ENCODE peak calls at places on chromosomes 4 and X, in eight cellular contexts. N is HFFc6, Q is fibroblast of pulmonary artery, Z is lower leg skin, W is glutamatergic neuron, M is heart left ventricle, C is Calu3, T is nephron progenitor cell. I is an unnamed sample.

GRCh38 chr4:102858828-102859464 is 9.8 kb upstream of the CISD2 start:
- DNase-seq in N (no peak), Q (no peak), Z (no peak), W (no peak), M (no peak), C (no peak), T (no peak), I (no peak)

GRCh38 chr4:169229571-169230028 is 41.2 kb downstream of the SH3RF1 start:
- DNase-seq in N (peak), Q (peak), Z (no peak), W (no peak), M (peak), C (peak), T (no peak), I (peak)

GRCh38 chr4:154626793-154627484 is 14.5 kb upstream of the FGG start:
- DNase-seq in N (no peak), Q (peak), Z (no peak), W (peak), M (peak), C (peak), T (peak), I (peak)

GRCh38 chr4:16443504-16444088 is 217.3 kb upstream of the TAPT1 start:
- DNase-seq in N (peak), Q (peak), Z (no peak), W (no peak), M (no peak), C (no peak), T (no peak), I (no peak)

GRCh38 chrX:75746891-75747639 is 38.0 kb downstream of the MAGEE2 start:
- DNase-seq in N (peak), Q (peak), Z (no peak), W (peak), M (peak), C (peak), T (peak), I (peak)

GRCh38 chr4:178523038-178523437 is 1080.8 kb upstream of the AGA start:
- DNase-seq in N (no peak), Q (no peak), Z (no peak), W (no peak), M (no peak), C (no peak), T (no peak), I (no peak)

GRCh38 chr4:124061413-124061812 is 651.1 kb downstream of the ANKRD50 start:
- DNase-seq in N (no peak), Q (peak), Z (no peak), W (no peak), M (no peak), C (no peak), T (no peak), I (no peak)

GRCh38 chrX:3532571-3532970 is 180.9 kb downstream of the PRKX start:
- DNase-seq in N (no peak), Q (no peak), Z (no peak), W (no peak), M (no peak), C (no peak), T (no peak), I (no peak)

GRCh38 chr4:14165253-14165942 is 537.9 kb upstream of the BOD1L1 start:
- DNase-seq in N (no peak), Q (no peak), Z (peak), W (no peak), M (no peak), C (no peak), T (no peak), I (no peak)

GRCh38 chrX:1925053-1925481 is 310.2 kb downstream of the ASMT start:
- DNase-seq in N (no peak), Q (no peak), Z (no peak), W (peak), M (no peak), C (no peak), T (no peak), I (no peak)

GRCh38 chr4:165208741-165209388 is 1.5 kb downstream of the KLHL2 start:
- DNase-seq in N (no peak), Q (no peak), Z (no peak), W (no peak), M (no peak), C (no peak), T (no peak), I (no peak)

GRCh38 chr4:182189107-182189878 is 53.9 kb upstream of the TENM3 start:
- DNase-seq in N (peak), Q (peak), Z (no peak), W (no peak), M (no peak), C (peak), T (peak), I (no peak)

GRCh38 chrX:45879512-45879911 is 665.7 kb downstream of the ZNF674 start:
- DNase-seq in N (no peak), Q (no peak), Z (no peak), W (no peak), M (no peak), C (no peak), T (no peak), I (no peak)

GRCh38 chrX:72358313-72358712 is 52.6 kb upstream of the CITED1 start:
- DNase-seq in N (peak), Q (peak), Z (no peak), W (no peak), M (no peak), C (no peak), T (no peak), I (no peak)

GRCh38 chrX:112941209-112941788 is 100.7 kb upstream of the AMOT start:
- DNase-seq in N (no peak), Q (no peak), Z (no peak), W (no peak), M (no peak), C (peak), T (no peak), I (no peak)

DNA sequence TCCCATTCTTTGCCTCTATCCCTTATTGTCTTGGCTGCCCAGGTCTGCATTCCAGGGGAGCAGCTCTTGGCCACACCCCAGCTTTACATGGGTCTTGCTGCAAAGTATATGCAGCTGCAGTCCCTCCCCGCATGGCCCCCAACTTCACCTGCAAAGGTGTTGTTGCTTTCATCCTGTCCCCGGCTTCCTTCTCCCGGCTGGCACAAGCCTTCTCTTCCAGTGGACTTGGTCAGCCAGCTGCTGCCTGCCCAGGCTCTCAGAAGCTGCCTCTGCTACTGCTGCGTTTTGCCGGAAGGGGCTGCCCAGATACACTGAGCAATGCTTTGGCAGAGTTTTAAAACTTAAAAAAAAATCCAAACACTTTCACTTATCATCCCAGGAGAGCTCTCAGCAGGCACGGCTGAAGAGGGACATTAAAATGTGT is 121.2 kb upstream of the PDLIM3 start:
- DNase-seq in N (peak), Q (peak), Z (no peak), W (no peak), M (peak), C (no peak), T (no peak), I (peak)
- TF ChIP-seq CTCF in N (peak), Q (peak), Z (no peak), W (no peak), M (peak), C (no peak), T (no peak), I (peak)

GRCh38 chr4:110589297-110589696 is 33.6 kb downstream of the PITX2 start:
- DNase-seq in N (peak), Q (peak), Z (no peak), W (no peak), M (no peak), C (no peak), T (no peak), I (no peak)

GRCh38 chr4:110587666-110588285 is 35.1 kb downstream of the PITX2 start:
- DNase-seq in N (no peak), Q (no peak), Z (no peak), W (no peak), M (no peak), C (no peak), T (no peak), I (no peak)

DNA sequence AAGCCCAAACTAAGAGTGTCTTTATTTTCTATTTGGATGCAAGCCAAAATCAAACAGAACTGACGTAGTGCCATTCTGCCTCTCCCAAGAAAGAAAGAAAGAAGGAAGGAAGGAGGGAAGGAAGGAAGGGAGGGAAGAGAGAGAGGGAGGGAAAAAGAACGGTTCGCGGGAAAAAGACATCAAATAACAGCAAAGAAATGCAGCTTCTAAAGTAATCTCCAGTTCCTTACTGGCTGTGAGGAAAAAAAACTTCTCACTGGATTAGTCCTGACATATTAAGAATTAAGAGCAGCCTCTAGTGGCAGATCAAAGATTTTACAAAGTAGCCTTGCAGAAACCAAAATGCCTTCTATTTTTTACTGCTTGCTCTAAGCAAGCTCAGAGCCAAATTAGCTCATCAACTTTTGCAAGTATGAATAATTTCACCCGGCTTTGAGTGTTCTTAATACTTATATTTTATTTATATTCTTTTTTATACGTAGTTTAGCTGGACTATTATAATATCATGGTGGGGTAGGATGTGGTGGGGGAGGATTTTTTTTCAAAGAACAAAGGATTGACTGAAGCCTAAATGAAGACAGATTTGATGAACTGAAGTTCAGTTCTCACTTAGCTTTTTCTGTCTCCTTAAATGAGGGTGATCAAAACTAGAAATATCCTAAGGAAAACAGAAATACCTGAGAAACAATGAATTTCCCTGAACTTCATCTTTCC is 36.6 kb downstream of the PITX2 start:
- DNase-seq in N (peak), Q (peak), Z (no peak), W (no peak), M (no peak), C (no peak), T (no peak), I (no peak)
- TF ChIP-seq CTCF in N (peak), Q (peak), Z (no peak), W (no peak), M (no peak), C (peak), T (peak), I (no peak)

GRCh38 chr4:22463179-22463578 is 52.7 kb downstream of the ADGRA3 start:
- DNase-seq in N (no peak), Q (no peak), Z (no peak), W (no peak), M (no peak), C (no peak), T (no peak), I (peak)
- TF ChIP-seq CTCF in N (no peak), Q (no peak), Z (no peak), W (no peak), M (no peak), C (no peak), T (no peak), I (no peak)

GRCh38 chr4:125244848-125245450 is 69.8 kb upstream of the FAT4 start:
- DNase-seq in N (peak), Q (peak), Z (no peak), W (no peak), M (no peak), C (no peak), T (no peak), I (no peak)
- TF ChIP-seq CTCF in N (peak), Q (peak), Z (no peak), W (peak), M (no peak), C (no peak), T (peak), I (peak)

GRCh38 chr4:72390409-72390808 is 178.6 kb downstream of the ADAMTS3 start:
- DNase-seq in N (no peak), Q (peak), Z (no peak), W (no peak), M (no peak), C (no peak), T (no peak), I (no peak)

GRCh38 chr4:72391281-72391680 is 177.7 kb downstream of the ADAMTS3 start:
- DNase-seq in N (no peak), Q (no peak), Z (no peak), W (no peak), M (no peak), C (no peak), T (no peak), I (no peak)

GRCh38 chr4:72397314-72397713 is 171.7 kb downstream of the ADAMTS3 start:
- DNase-seq in N (peak), Q (peak), Z (no peak), W (no peak), M (no peak), C (no peak), T (no peak), I (no peak)

DNA sequence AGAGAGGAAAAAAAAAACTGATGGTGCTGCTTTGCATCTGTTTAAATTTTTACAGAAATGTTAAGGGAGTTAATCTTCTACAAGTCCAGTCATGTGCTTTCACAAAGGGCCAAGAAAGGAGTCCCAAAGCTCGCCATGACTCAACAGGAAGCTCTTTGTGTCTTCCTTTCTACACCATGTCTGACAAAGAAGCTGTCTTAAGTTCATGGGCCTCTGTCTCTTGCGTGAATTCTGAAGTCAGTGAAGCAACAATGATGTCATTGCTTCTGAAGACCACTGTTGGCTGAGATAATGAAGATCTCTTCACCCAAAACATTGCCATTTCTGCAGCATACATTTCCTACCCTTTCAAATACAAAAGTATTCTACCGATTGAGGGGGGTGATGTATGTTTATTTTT is 174.8 kb downstream of the ADAMTS3 start:
- DNase-seq in N (no peak), Q (peak), Z (no peak), W (no peak), M (no peak), C (no peak), T (no peak), I (no peak)
- TF ChIP-seq CTCF in N (no peak), Q (no peak), Z (no peak), W (no peak), M (no peak), C (no peak), T (no peak), I (no peak)

DNA sequence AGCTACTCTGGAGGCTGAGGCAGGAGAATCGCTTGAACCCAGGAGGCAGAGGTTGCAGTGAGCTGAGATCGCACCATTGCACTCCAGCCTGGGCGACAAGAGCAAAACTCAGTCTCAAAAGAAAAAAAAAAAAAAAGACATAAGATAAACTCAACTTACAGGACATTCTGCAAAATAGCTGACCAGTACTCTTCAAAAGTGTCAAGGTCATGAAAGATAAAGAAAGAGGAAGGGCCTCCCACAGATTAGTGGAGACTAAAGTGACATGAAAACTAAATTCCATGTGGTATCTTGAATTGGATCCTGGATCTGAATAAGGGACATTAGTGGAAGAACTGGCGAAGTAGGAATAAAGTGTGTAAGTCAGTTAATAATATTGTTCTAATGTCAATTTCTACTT is 63.3 kb downstream of the ZNF182 start:
- DNase-seq in N (no peak), Q (no peak), Z (no peak), W (no peak), M (no peak), C (no peak), T (no peak), I (no peak)
- TF ChIP-seq CTCF in N (no peak), Q (no peak), Z (no peak), W (no peak), M (no peak), C (no peak), T (no peak), I (no peak)